ENCODE peak calls at places on chromosomes 1 and 21, in six cellular contexts. L is uterus, J is tibial nerve, X is endothelial cell of umbilical vein, F is HAP-1, O is adrenal gland. W is an unnamed sample. For H3K27me3, the result is how much of the 10 kb centered on the place peaks cover.

GRCh38 chr21:41169701-41170100 is 1.7 kb downstream of the BACE2 start:
- DNase-seq in L (no peak), J (no peak), X (no peak), F (no peak), O (no peak), W (no peak)

GRCh38 chr1:173042806-173043205 is 7.9 kb downstream of the TNFSF18 start:
- DNase-seq in L (no peak), J (no peak), X (no peak), F (no peak), O (no peak), W (no peak)

GRCh38 chr21:33968082-33968997 is 52.7 kb upstream of the ATP5PO start:
- DNase-seq in L (no peak), J (no peak), X (peak), F (peak), O (no peak), W (no peak)

GRCh38 chr1:151968058-151968457 is 25.6 kb downstream of the S100A10 start:
- DNase-seq in L (no peak), J (no peak), X (peak), F (peak), O (peak), W (peak)

GRCh38 chr1:244022301-244022700 is 28.8 kb upstream of the ZBTB18 start:
- DNase-seq in L (no peak), J (no peak), X (no peak), F (no peak), O (no peak), W (no peak)

GRCh38 chr1:48471603-48472576 is at the start of gene SPATA6:
- DNase-seq in L (peak), J (peak), X (peak), F (peak), O (peak), W (peak)

GRCh38 chr1:96598416-96599168 is 123.0 kb upstream of the PTBP2 start:
- DNase-seq in L (no peak), J (no peak), X (no peak), F (no peak), O (no peak), W (no peak)

GRCh38 chr1:3438661-3439180 is 15.7 kb upstream of the ARHGEF16 start:
- DNase-seq in L (no peak), J (no peak), X (no peak), F (no peak), O (no peak), W (no peak)

GRCh38 chr1:2384941-2385481 is 6.3 kb downstream of the MORN1 start:
- DNase-seq in L (no peak), J (no peak), X (no peak), F (peak), O (peak), W (no peak)

GRCh38 chr1:11338351-11338809 is 65.4 kb downstream of the UBIAD1 start:
- DNase-seq in L (no peak), J (no peak), X (no peak), F (no peak), O (no peak), W (no peak)
- H3K27me3 ChIP-seq in L (under half), J (under half), X (under half), F (under half), O (under half), W (half or more)

GRCh38 chr1:4656533-4657140 is 2.2 kb downstream of the AJAP1 start:
- DNase-seq in L (no peak), J (no peak), X (no peak), F (no peak), O (no peak), W (no peak)
- H3K27me3 ChIP-seq in L (under half), J (under half), X (under half), F (under half), O (under half), W (half or more)

DNA sequence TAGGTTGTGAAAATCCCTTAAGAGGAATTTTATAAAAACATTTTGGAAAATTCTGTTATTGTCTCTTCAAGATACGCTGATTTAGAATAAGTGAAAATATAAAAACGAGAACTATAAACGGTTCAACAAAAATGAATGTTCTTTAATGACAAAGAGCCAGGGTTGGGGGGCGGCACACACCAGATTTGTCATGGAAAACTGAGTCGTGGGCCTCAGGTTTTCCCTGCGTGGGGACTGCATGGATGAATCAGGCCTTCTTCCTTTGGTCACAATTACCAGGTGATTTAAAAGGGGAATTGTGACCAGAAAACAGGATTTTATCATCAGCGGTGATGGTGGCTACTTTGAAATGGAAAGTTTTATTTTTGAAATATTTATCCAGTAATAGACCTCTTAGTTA is 8.6 kb downstream of the LHX4 start:
- DNase-seq in L (no peak), J (no peak), X (no peak), F (no peak), O (no peak), W (no peak)
- H3K27me3 ChIP-seq in L (under half), J (under half), X (half or more), F (under half), O (half or more), W (half or more)

GRCh38 chr21:45555557-45556301 is 13.5 kb upstream of the SLC19A1 start:
- DNase-seq in L (peak), J (peak), X (peak), F (peak), O (peak), W (peak)
- H3K27me3 ChIP-seq in L (under half), J (under half), X (under half), F (under half), O (under half), W (under half)

DNA sequence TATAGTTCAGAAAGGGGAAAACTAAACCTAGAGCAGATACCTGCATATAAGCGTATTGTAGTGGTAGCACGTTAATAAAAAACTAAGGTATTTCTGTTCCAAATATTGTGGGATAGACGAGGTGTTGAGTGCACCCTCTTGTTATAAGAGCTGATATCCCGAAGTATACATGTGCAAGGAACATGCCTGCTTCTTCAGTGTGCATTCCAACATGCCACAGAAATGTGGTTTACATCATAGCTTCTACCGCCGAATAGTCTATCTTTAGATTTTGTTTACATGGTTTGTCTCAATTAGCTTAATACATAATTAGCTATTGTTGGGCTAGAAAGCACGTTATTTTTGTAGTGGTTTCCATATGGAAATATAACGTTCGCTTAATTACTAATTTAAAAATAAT is 2.2 kb downstream of the CHRM3 start:
- DNase-seq in L (no peak), J (no peak), X (no peak), F (no peak), O (no peak), W (no peak)
- H3K27me3 ChIP-seq in L (under half), J (under half), X (under half), F (under half), O (under half), W (under half)

GRCh38 chr21:44872568-44873355 is 728 bp downstream of the PTTG1IP start:
- DNase-seq in L (peak), J (no peak), X (peak), F (peak), O (peak), W (no peak)

GRCh38 chr21:44871576-44872265 is 1.8 kb downstream of the PTTG1IP start:
- DNase-seq in L (no peak), J (no peak), X (peak), F (no peak), O (peak), W (peak)

GRCh38 chr21:44872266-44872567 is 1.3 kb downstream of the PTTG1IP start:
- DNase-seq in L (no peak), J (no peak), X (no peak), F (no peak), O (no peak), W (no peak)

GRCh38 chr21:44869860-44870747 is 3.4 kb downstream of the PTTG1IP start:
- DNase-seq in L (peak), J (no peak), X (peak), F (no peak), O (peak), W (no peak)

GRCh38 chr21:44870748-44871495 is 2.6 kb downstream of the PTTG1IP start:
- DNase-seq in L (no peak), J (no peak), X (peak), F (no peak), O (peak), W (no peak)
- H3K27me3 ChIP-seq in L (under half), J (under half), X (under half), F (under half), O (under half), W (under half)

GRCh38 chr1:20708891-20709290 is 8.9 kb downstream of the KIF17 start:
- DNase-seq in L (no peak), J (no peak), X (no peak), F (no peak), O (no peak), W (no peak)
- H3K27me3 ChIP-seq in L (under half), J (under half), X (under half), F (under half), O (under half), W (under half)

GRCh38 chr1:156412653-156413309 is 43.8 kb downstream of the RHBG start:
- DNase-seq in L (no peak), J (no peak), X (no peak), F (no peak), O (no peak), W (no peak)
- H3K27me3 ChIP-seq in L (under half), J (under half), X (under half), F (under half), O (under half), W (half or more)

GRCh38 chr1:25194054-25194453 is 38.2 kb downstream of the SYF2 start:
- DNase-seq in L (no peak), J (no peak), X (no peak), F (no peak), O (no peak), W (no peak)
- H3K27me3 ChIP-seq in L (under half), J (under half), X (under half), F (under half), O (under half), W (under half)